ENCODE peak calls at places on chromosomes 13 and 19, in nine cellular contexts. One of them, this sample, is unnamed.

GRCh38 chr19:16076958-16077611 is 790 bp downstream of the TPM4 start:
- DNase-seq in neural progenitor cell: peak; percentile 73
- DNase-seq in OCI-LY7: peak; percentile 59
- DNase-seq in GM23248: peak; percentile 71
- DNase-seq in SK-N-SH: peak; percentile 70
- DNase-seq in GM23338: peak; percentile 68
- DNase-seq in HCT116: no peak
- DNase-seq in PC-3: no peak
- DNase-seq in MM.1S: peak; percentile 30
- DNase-seq in this sample: peak; percentile 57

GRCh38 chr13:33561627-33562026 is 256.3 kb upstream of the RFC3 start:
- DNase-seq in neural progenitor cell: no peak
- DNase-seq in OCI-LY7: no peak
- DNase-seq in GM23248: no peak
- DNase-seq in SK-N-SH: no peak
- DNase-seq in GM23338: no peak
- DNase-seq in HCT116: no peak
- DNase-seq in PC-3: no peak
- DNase-seq in MM.1S: no peak
- DNase-seq in this sample: no peak

GRCh38 chr19:49546825-49547565 is 19.2 kb downstream of the RCN3 start:
- DNase-seq in neural progenitor cell: peak; percentile 95
- DNase-seq in OCI-LY7: peak; percentile 84
- DNase-seq in GM23248: peak; percentile 94
- DNase-seq in SK-N-SH: peak; percentile 83
- DNase-seq in GM23338: peak; percentile 98
- DNase-seq in HCT116: peak; percentile 85
- DNase-seq in PC-3: peak; percentile 99
- DNase-seq in MM.1S: peak; percentile 76
- DNase-seq in this sample: peak; percentile 95

GRCh38 chr19:44282846-44283245 is 22.0 kb downstream of the ZNF235 start:
- DNase-seq in neural progenitor cell: no peak
- DNase-seq in OCI-LY7: no peak
- DNase-seq in GM23248: peak; percentile 63
- DNase-seq in SK-N-SH: no peak
- DNase-seq in GM23338: no peak
- DNase-seq in HCT116: no peak
- DNase-seq in PC-3: peak; percentile 59
- DNase-seq in MM.1S: no peak
- DNase-seq in this sample: no peak

GRCh38 chr19:1166872-1167573 is 7.0 kb downstream of the SBNO2 start:
- DNase-seq in neural progenitor cell: no peak
- DNase-seq in OCI-LY7: no peak
- DNase-seq in GM23248: no peak
- DNase-seq in SK-N-SH: no peak
- DNase-seq in GM23338: no peak
- DNase-seq in HCT116: no peak
- DNase-seq in PC-3: peak; percentile 28
- DNase-seq in MM.1S: no peak
- DNase-seq in this sample: no peak

GRCh38 chr13:73623281-73623680 is 510.9 kb downstream of the KLF12 start:
- DNase-seq in neural progenitor cell: no peak
- DNase-seq in OCI-LY7: no peak
- DNase-seq in GM23248: no peak
- DNase-seq in SK-N-SH: no peak
- DNase-seq in GM23338: no peak
- DNase-seq in HCT116: no peak
- DNase-seq in PC-3: no peak
- DNase-seq in MM.1S: no peak
- DNase-seq in this sample: no peak

GRCh38 chr19:34236035-34236793 is 18.1 kb upstream of the GARRE1 start:
- DNase-seq in neural progenitor cell: no peak
- DNase-seq in OCI-LY7: no peak
- DNase-seq in GM23248: peak; percentile 62
- DNase-seq in SK-N-SH: no peak
- DNase-seq in GM23338: no peak
- DNase-seq in HCT116: no peak
- DNase-seq in PC-3: no peak
- DNase-seq in MM.1S: no peak
- DNase-seq in this sample: peak; percentile 38

GRCh38 chr13:36918246-36919060 is 1.6 kb downstream of the SMAD9 start:
- DNase-seq in neural progenitor cell: peak; percentile 69
- DNase-seq in OCI-LY7: peak; percentile 74
- DNase-seq in GM23248: peak; percentile 58
- DNase-seq in SK-N-SH: peak; percentile 25
- DNase-seq in GM23338: peak; percentile 15
- DNase-seq in HCT116: no peak
- DNase-seq in PC-3: no peak
- DNase-seq in MM.1S: no peak
- DNase-seq in this sample: no peak

GRCh38 chr19:6856749-6857372 is 30.5 kb upstream of the ADGRE1 start:
- DNase-seq in neural progenitor cell: no peak
- DNase-seq in OCI-LY7: no peak
- DNase-seq in GM23248: peak; percentile 15
- DNase-seq in SK-N-SH: no peak
- DNase-seq in GM23338: no peak
- DNase-seq in HCT116: no peak
- DNase-seq in PC-3: no peak
- DNase-seq in MM.1S: no peak
- DNase-seq in this sample: no peak

GRCh38 chr19:10227215-10227971 is 3.7 kb downstream of the S1PR2 start:
- DNase-seq in neural progenitor cell: no peak
- DNase-seq in OCI-LY7: no peak
- DNase-seq in GM23248: peak; percentile 44
- DNase-seq in SK-N-SH: peak; percentile 74
- DNase-seq in GM23338: peak; percentile 61
- DNase-seq in HCT116: no peak
- DNase-seq in PC-3: no peak
- DNase-seq in MM.1S: no peak
- DNase-seq in this sample: no peak

GRCh38 chr19:35142531-35143230 is 374 bp upstream of the FXYD7 start:
- DNase-seq in neural progenitor cell: peak; percentile 84
- DNase-seq in OCI-LY7: peak; percentile 77
- DNase-seq in GM23248: no peak
- DNase-seq in SK-N-SH: peak; percentile 91
- DNase-seq in GM23338: peak; percentile 91
- DNase-seq in HCT116: no peak
- DNase-seq in PC-3: peak; percentile 63
- DNase-seq in MM.1S: peak; percentile 47
- DNase-seq in this sample: peak; percentile 72

GRCh38 chr19:45801603-45802175 is 9.0 kb upstream of the DMWD start:
- DNase-seq in neural progenitor cell: no peak
- DNase-seq in OCI-LY7: no peak
- DNase-seq in GM23248: no peak
- DNase-seq in SK-N-SH: no peak
- DNase-seq in GM23338: no peak
- DNase-seq in HCT116: no peak
- DNase-seq in PC-3: no peak
- DNase-seq in MM.1S: no peak
- DNase-seq in this sample: no peak

GRCh38 chr19:45804959-45805230 is 10.2 kb downstream of the RSPH6A start:
- DNase-seq in neural progenitor cell: no peak
- DNase-seq in OCI-LY7: no peak
- DNase-seq in GM23248: no peak
- DNase-seq in SK-N-SH: no peak
- DNase-seq in GM23338: no peak
- DNase-seq in HCT116: no peak
- DNase-seq in PC-3: no peak
- DNase-seq in MM.1S: no peak
- DNase-seq in this sample: no peak

GRCh38 chr19:45809643-45810159 is 5.4 kb downstream of the RSPH6A start:
- DNase-seq in neural progenitor cell: no peak
- DNase-seq in OCI-LY7: peak; percentile 54
- DNase-seq in GM23248: peak; percentile 58
- DNase-seq in SK-N-SH: no peak
- DNase-seq in GM23338: peak; percentile 77
- DNase-seq in HCT116: no peak
- DNase-seq in PC-3: peak; percentile 58
- DNase-seq in MM.1S: peak; percentile 82
- DNase-seq in this sample: no peak

GRCh38 chr19:45804140-45804958 is 10.8 kb downstream of the RSPH6A start:
- DNase-seq in neural progenitor cell: no peak
- DNase-seq in OCI-LY7: no peak
- DNase-seq in GM23248: no peak
- DNase-seq in SK-N-SH: no peak
- DNase-seq in GM23338: no peak
- DNase-seq in HCT116: no peak
- DNase-seq in PC-3: no peak
- DNase-seq in MM.1S: no peak
- DNase-seq in this sample: no peak

GRCh38 chr19:45805719-45806118 is 9.4 kb downstream of the RSPH6A start:
- DNase-seq in neural progenitor cell: no peak
- DNase-seq in OCI-LY7: no peak
- DNase-seq in GM23248: no peak
- DNase-seq in SK-N-SH: no peak
- DNase-seq in GM23338: no peak
- DNase-seq in HCT116: no peak
- DNase-seq in PC-3: no peak
- DNase-seq in MM.1S: no peak
- DNase-seq in this sample: no peak
- TF ChIP-seq EZH2phosphoT487 in neural progenitor cell: no peak
- TF ChIP-seq EZH2phosphoT487 in OCI-LY7: no peak
- TF ChIP-seq EZH2phosphoT487 in GM23248: no peak
- TF ChIP-seq EZH2phosphoT487 in SK-N-SH: no peak
- TF ChIP-seq EZH2phosphoT487 in GM23338: no peak
- TF ChIP-seq EZH2phosphoT487 in HCT116: no peak
- TF ChIP-seq EZH2phosphoT487 in PC-3: no peak
- TF ChIP-seq EZH2phosphoT487 in MM.1S: no peak
- TF ChIP-seq EZH2phosphoT487 in this sample: no peak

GRCh38 chr19:19057720-19058119 is 6.1 kb upstream of the SLC25A42 start:
- DNase-seq in neural progenitor cell: no peak
- DNase-seq in OCI-LY7: no peak
- DNase-seq in GM23248: no peak
- DNase-seq in SK-N-SH: no peak
- DNase-seq in GM23338: no peak
- DNase-seq in HCT116: no peak
- DNase-seq in PC-3: no peak
- DNase-seq in MM.1S: no peak
- DNase-seq in this sample: no peak

GRCh38 chr19:19061491-19061890 is 2.3 kb upstream of the SLC25A42 start:
- DNase-seq in neural progenitor cell: no peak
- DNase-seq in OCI-LY7: no peak
- DNase-seq in GM23248: no peak
- DNase-seq in SK-N-SH: no peak
- DNase-seq in GM23338: no peak
- DNase-seq in HCT116: no peak
- DNase-seq in PC-3: no peak
- DNase-seq in MM.1S: no peak
- DNase-seq in this sample: no peak

GRCh38 chr19:19062454-19063182 is 1.2 kb upstream of the SLC25A42 start:
- DNase-seq in neural progenitor cell: no peak
- DNase-seq in OCI-LY7: peak; percentile 16
- DNase-seq in GM23248: peak; percentile 63
- DNase-seq in SK-N-SH: no peak
- DNase-seq in GM23338: peak; percentile 46
- DNase-seq in HCT116: no peak
- DNase-seq in PC-3: peak; percentile 75
- DNase-seq in MM.1S: peak; percentile 27
- DNase-seq in this sample: no peak

GRCh38 chr19:19059018-19059836 is 4.6 kb upstream of the SLC25A42 start:
- DNase-seq in neural progenitor cell: no peak
- DNase-seq in OCI-LY7: no peak
- DNase-seq in GM23248: no peak
- DNase-seq in SK-N-SH: no peak
- DNase-seq in GM23338: no peak
- DNase-seq in HCT116: no peak
- DNase-seq in PC-3: no peak
- DNase-seq in MM.1S: no peak
- DNase-seq in this sample: no peak

GRCh38 chr19:19059837-19060611 is 3.8 kb upstream of the SLC25A42 start:
- DNase-seq in neural progenitor cell: no peak
- DNase-seq in OCI-LY7: no peak
- DNase-seq in GM23248: no peak
- DNase-seq in SK-N-SH: no peak
- DNase-seq in GM23338: no peak
- DNase-seq in HCT116: no peak
- DNase-seq in PC-3: no peak
- DNase-seq in MM.1S: no peak
- DNase-seq in this sample: no peak
- TF ChIP-seq EZH2phosphoT487 in neural progenitor cell: no peak
- TF ChIP-seq EZH2phosphoT487 in OCI-LY7: no peak
- TF ChIP-seq EZH2phosphoT487 in GM23248: no peak
- TF ChIP-seq EZH2phosphoT487 in SK-N-SH: no peak
- TF ChIP-seq EZH2phosphoT487 in GM23338: no peak
- TF ChIP-seq EZH2phosphoT487 in HCT116: no peak
- TF ChIP-seq EZH2phosphoT487 in PC-3: no peak
- TF ChIP-seq EZH2phosphoT487 in MM.1S: no peak
- TF ChIP-seq EZH2phosphoT487 in this sample: no peak

DNA sequence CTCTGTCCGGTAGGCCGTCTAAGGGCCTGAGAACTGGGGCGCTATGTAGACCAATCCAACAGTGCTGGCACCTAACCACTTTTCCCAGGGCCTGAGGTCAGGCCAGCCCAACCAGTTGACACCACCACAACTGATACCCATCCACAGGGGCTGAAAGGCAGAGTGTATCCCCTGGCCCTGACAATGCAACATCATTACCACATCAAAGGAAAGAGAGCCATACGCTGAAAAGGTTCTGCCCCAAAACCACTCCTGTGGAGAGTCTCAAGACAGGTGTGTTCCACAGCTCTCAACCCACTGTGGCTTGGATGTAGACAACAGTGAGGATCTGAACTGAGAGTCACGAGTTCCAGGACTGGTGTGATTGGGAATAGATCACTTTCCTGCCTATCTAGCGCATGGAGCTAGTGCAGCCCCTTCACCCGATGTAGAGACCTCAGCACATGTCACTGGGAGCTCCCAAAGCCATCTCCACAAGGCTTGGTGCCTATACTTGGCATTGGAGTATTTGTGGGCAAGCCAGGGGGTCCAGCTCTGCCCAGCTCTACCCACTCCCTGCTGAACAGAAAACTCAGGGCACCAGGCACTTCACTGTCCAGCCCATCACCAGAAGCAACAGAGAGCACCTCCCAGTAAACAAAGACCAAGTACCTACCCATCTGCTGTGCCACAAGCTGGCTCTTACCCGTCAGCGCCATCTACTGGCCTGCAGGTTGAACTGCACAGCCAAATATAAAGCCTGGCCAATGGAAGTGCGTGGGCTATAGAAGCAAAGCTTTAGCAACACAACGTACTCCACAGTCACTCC is 579.5 kb downstream of the UQCRFS1 start:
- DNase-seq in neural progenitor cell: peak; percentile 74
- DNase-seq in OCI-LY7: peak; percentile 76
- DNase-seq in GM23248: peak; percentile 75
- DNase-seq in SK-N-SH: peak; percentile 52
- DNase-seq in GM23338: peak; percentile 74
- DNase-seq in HCT116: no peak
- DNase-seq in PC-3: peak; percentile 3
- DNase-seq in MM.1S: peak; percentile 96
- DNase-seq in this sample: peak; percentile 57
- TF ChIP-seq EZH2phosphoT487 in neural progenitor cell: no peak
- TF ChIP-seq EZH2phosphoT487 in OCI-LY7: no peak
- TF ChIP-seq EZH2phosphoT487 in GM23248: no peak
- TF ChIP-seq EZH2phosphoT487 in SK-N-SH: no peak
- TF ChIP-seq EZH2phosphoT487 in GM23338: no peak
- TF ChIP-seq EZH2phosphoT487 in HCT116: no peak
- TF ChIP-seq EZH2phosphoT487 in PC-3: no peak
- TF ChIP-seq EZH2phosphoT487 in MM.1S: no peak
- TF ChIP-seq EZH2phosphoT487 in this sample: no peak

DNA sequence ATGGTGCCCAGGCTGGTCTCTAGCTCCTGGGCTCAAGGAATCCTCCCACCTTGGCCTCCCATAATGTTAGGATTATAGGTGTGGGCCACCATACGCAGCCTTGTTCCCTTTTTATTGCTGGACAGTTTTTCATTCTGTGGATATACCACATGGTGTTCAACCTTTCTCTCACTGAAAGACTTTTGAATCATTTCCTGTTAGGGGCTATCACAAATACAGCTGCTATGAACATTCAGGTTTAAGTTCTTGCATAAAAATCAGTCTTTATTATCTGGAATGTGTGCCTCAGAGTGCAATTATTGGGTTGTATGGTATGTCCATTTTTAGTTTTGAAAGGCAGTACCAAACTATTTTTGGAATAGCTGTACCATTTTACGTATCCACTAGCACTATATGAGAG is 647.2 kb downstream of the LIG4 start:
- DNase-seq in neural progenitor cell: no peak
- DNase-seq in OCI-LY7: no peak
- DNase-seq in GM23248: no peak
- DNase-seq in SK-N-SH: no peak
- DNase-seq in GM23338: no peak
- DNase-seq in HCT116: no peak
- DNase-seq in PC-3: no peak
- DNase-seq in MM.1S: no peak
- DNase-seq in this sample: no peak
- TF ChIP-seq EZH2phosphoT487 in neural progenitor cell: no peak
- TF ChIP-seq EZH2phosphoT487 in OCI-LY7: no peak
- TF ChIP-seq EZH2phosphoT487 in GM23248: no peak
- TF ChIP-seq EZH2phosphoT487 in SK-N-SH: no peak
- TF ChIP-seq EZH2phosphoT487 in GM23338: no peak
- TF ChIP-seq EZH2phosphoT487 in HCT116: no peak
- TF ChIP-seq EZH2phosphoT487 in PC-3: no peak
- TF ChIP-seq EZH2phosphoT487 in MM.1S: no peak
- TF ChIP-seq EZH2phosphoT487 in this sample: no peak

This sample was measured in hepatocyte.